ENCODE peak calls at places on chromosomes 16 and 17, in ten cellular contexts. P is lower lobe of right lung; Z is aorta; H is GM12878; E is iPS-NIHi11; N is AG20443; S is A549; L is stimulated activated naive CD8-positive, alpha-beta T cell treated with anti-CD3 and anti-CD28 coated beads, Interleukin-15, Interleukin-2, amounts not matched to agents 100 U/mL and 50 U/mL, for 24 hours; C is kidney glomerular epithelial cell; W is left ventricle myocardium superior. M is an unnamed sample.

GRCh38 chr16:86945166-86945900 is 367.0 kb downstream of the FOXL1 start:
- DNase-seq in W (peak; percentile 18), P (no peak), N (no peak), C (no peak), S (no peak), L (no peak), E (no peak), Z (peak; percentile 32), H (no peak), M (no peak)

GRCh38 chr16:84334058-84334457 is 34.3 kb upstream of the ATP2C2 start:
- DNase-seq in S (no peak), N (no peak), E (no peak), C (no peak), P (no peak), Z (no peak), W (no peak), L (no peak), H (no peak), M (no peak)

GRCh38 chr17:9472094-9472493 is 103.5 kb downstream of the STX8 start:
- DNase-seq in L (no peak), P (no peak), W (no peak), S (no peak), E (no peak), Z (no peak), N (peak; percentile 24), C (no peak), H (no peak), M (peak; percentile 82)

GRCh38 chr16:58515871-58516767 is 802 bp downstream of the SETD6 start:
- DNase-seq in E (peak; percentile 81), L (peak; percentile 57), N (peak; percentile 30), S (no peak), P (peak; percentile 61), H (no peak), Z (peak; percentile 58), W (peak; percentile 69), C (no peak), M (no peak)

GRCh38 chr17:77230436-77230830 is 89.7 kb downstream of the SEC14L1 start:
- DNase-seq in H (no peak), S (no peak), Z (peak; percentile 43), P (peak; percentile 29), E (no peak), L (no peak), N (no peak), W (no peak), C (no peak), M (no peak)

GRCh38 chr16:23410176-23410575 is 42.8 kb downstream of the COG7 start:
- DNase-seq in Z (no peak), S (no peak), N (peak; percentile 14), L (no peak), H (no peak), C (no peak), W (no peak), P (no peak), E (no peak), M (no peak)

GRCh38 chr16:50268352-50268751 is 2.0 kb downstream of the ADCY7 start:
- DNase-seq in C (no peak), Z (peak; percentile 23), W (no peak), P (no peak), E (no peak), N (no peak), L (no peak), S (no peak), H (no peak), M (no peak)

GRCh38 chr17:7704601-7705268 is at the start of gene EFNB3:
- DNase-seq in L (no peak), S (peak; percentile 38), Z (peak; percentile 42), W (no peak), P (peak; percentile 39), H (no peak), N (peak; percentile 43), C (peak; percentile 11), E (peak; percentile 79), M (no peak)

GRCh38 chr16:22641030-22641671 is 130.5 kb downstream of the NPIPB5 start:
- DNase-seq in L (peak; percentile 8), H (no peak), N (peak; percentile 62), E (peak; percentile 71), W (no peak), P (no peak), Z (no peak), C (peak; percentile 21), S (peak; percentile 17), M (peak; percentile 84)

GRCh38 chr17:17749025-17749772 is 67.9 kb downstream of the RAI1 start:
- DNase-seq in N (no peak), Z (peak; percentile 75), H (no peak), C (no peak), W (no peak), E (no peak), L (no peak), S (no peak), P (no peak), M (no peak)

GRCh38 chr17:56292628-56293027 is 139.4 kb downstream of the ANKFN1 start:
- DNase-seq in P (no peak), C (no peak), Z (no peak), E (no peak), L (no peak), H (no peak), W (no peak), S (no peak), N (no peak), M (no peak)

GRCh38 chr17:58995247-58995940 is 111.3 kb downstream of the TRIM37 start:
- DNase-seq in N (no peak), Z (no peak), H (no peak), S (no peak), P (no peak), L (no peak), E (no peak), W (no peak), C (no peak), M (no peak)

GRCh38 chr17:73510981-73511442 is 133.2 kb downstream of the SDK2 start:
- DNase-seq in E (no peak), W (no peak), L (no peak), S (no peak), P (no peak), N (no peak), Z (no peak), H (no peak), C (no peak), M (no peak)

GRCh38 chr16:10189861-10190390 is 7.7 kb upstream of the GRIN2A start:
- DNase-seq in P (no peak), H (no peak), C (no peak), S (no peak), Z (no peak), L (no peak), W (no peak), E (no peak), N (no peak), M (no peak)

GRCh38 chr17:47193931-47194481 is 4.9 kb upstream of the CDC27 start:
- DNase-seq in N (no peak), L (no peak), Z (no peak), S (no peak), P (no peak), W (no peak), C (no peak), E (no peak), H (no peak), M (no peak)

GRCh38 chr17:79463421-79464309 is 147.2 kb downstream of the RBFOX3 start:
- DNase-seq in E (no peak), C (no peak), Z (no peak), H (no peak), W (no peak), S (no peak), N (no peak), L (no peak), P (no peak), M (no peak)

GRCh38 chr16:77850637-77851330 is 62.4 kb downstream of the VAT1L start:
- DNase-seq in H (no peak), N (no peak), C (no peak), P (no peak), S (no peak), Z (no peak), W (no peak), E (no peak), L (no peak), M (no peak)

GRCh38 chr17:45260204-45260783 is 1.6 kb downstream of the SPATA32 start:
- DNase-seq in C (no peak), P (no peak), W (peak; percentile 72), L (no peak), H (no peak), E (no peak), Z (no peak), S (no peak), N (no peak), M (peak; percentile 76)

GRCh38 chr16:3149630-3150345 is 15.0 kb downstream of the ZNF213 start:
- DNase-seq in C (peak; percentile 45), L (peak; percentile 78), E (peak; percentile 90), P (peak; percentile 83), W (peak; percentile 87), S (peak; percentile 83), N (peak; percentile 68), Z (peak; percentile 80), H (no peak), M (peak; percentile 65)

GRCh38 chr17:13323990-13324389 is 277.7 kb downstream of the HS3ST3A1 start:
- DNase-seq in C (no peak), S (no peak), H (no peak), L (no peak), N (no peak), Z (no peak), E (no peak), W (no peak), P (no peak), M (no peak)

GRCh38 chr17:16215002-16215272 is 397 bp downstream of the NCOR1 start:
- DNase-seq in C (no peak), W (peak; percentile 62), H (no peak), L (peak; percentile 56), P (peak; percentile 71), Z (no peak), N (peak; percentile 57), E (peak; percentile 71), S (peak; percentile 61), M (no peak)

GRCh38 chr17:39813631-39814030 is 50.5 kb downstream of the IKZF3 start:
- DNase-seq in S (no peak), C (no peak), E (no peak), W (no peak), N (no peak), L (peak; percentile 64), P (no peak), Z (no peak), H (no peak), M (no peak)

GRCh38 chr16:83118365-83118764 is 491.6 kb downstream of the CDH13 start:
- DNase-seq in E (no peak), Z (no peak), S (no peak), C (no peak), L (no peak), P (no peak), N (peak; percentile 64), W (no peak), H (no peak), M (no peak)

GRCh38 chr17:50861334-50861676 is 4.8 kb downstream of the TOB1 start:
- DNase-seq in E (no peak), P (no peak), C (no peak), N (no peak), L (no peak), W (no peak), H (no peak), Z (no peak), S (no peak), M (no peak)

GRCh38 chr17:70552230-70552981 is 383.1 kb downstream of the KCNJ2 start:
- DNase-seq in S (peak; percentile 42), C (peak; percentile 8), P (no peak), Z (no peak), E (peak; percentile 70), W (no peak), L (no peak), N (peak; percentile 52), H (peak; percentile 13), M (peak; percentile 78)

GRCh38 chr16:74586948-74587347 is 20.0 kb downstream of the GLG1 start:
- DNase-seq in N (no peak), W (no peak), H (no peak), P (no peak), Z (no peak), L (no peak), E (no peak), C (no peak), S (no peak), M (no peak)

M was measured in myocyte.